ENCODE peak calls at places on chromosomes 11 and 22, in seven cellular contexts. G is transverse colon, M is heart left ventricle, O is GM12878, U is Peyer's patch, T is IMR-90, S is stomach. X is an unnamed sample.

GRCh38 chr22:26448334-26448733 is 19.3 kb downstream of the ASPHD2 start:
- DNase-seq in G (no peak), M (no peak), O (no peak), U (no peak), T (no peak), S (no peak), X (no peak)

GRCh38 chr11:121634889-121635288 is 182.1 kb upstream of the SORL1-AS1 start:
- DNase-seq in G (no peak), M (no peak), O (no peak), U (no peak), T (peak), S (no peak), X (no peak)

GRCh38 chr11:34707462-34707840 is 86.6 kb downstream of the EHF start:
- DNase-seq in G (no peak), M (no peak), O (no peak), U (no peak), T (no peak), S (no peak), X (no peak)

GRCh38 chr22:47152236-47152635 is 389.8 kb downstream of the TBC1D22A start:
- DNase-seq in G (no peak), M (no peak), O (no peak), U (no peak), T (no peak), S (no peak), X (no peak)

GRCh38 chr11:64058494-64058893 is 22.8 kb downstream of the FLRT1 start:
- DNase-seq in G (peak), M (peak), O (no peak), U (no peak), T (no peak), S (no peak), X (no peak)

GRCh38 chr11:123479048-123479837 is 49.2 kb downstream of the GRAMD1B start:
- DNase-seq in G (no peak), M (no peak), O (peak), U (no peak), T (no peak), S (no peak), X (no peak)

GRCh38 chr11:45458269-45458668 is 172.1 kb upstream of the SYT13 start:
- DNase-seq in G (no peak), M (no peak), O (no peak), U (no peak), T (no peak), S (no peak), X (no peak)

GRCh38 chr22:37920131-37920530 is 14.0 kb downstream of the MICALL1 start:
- DNase-seq in G (no peak), M (no peak), O (no peak), U (no peak), T (no peak), S (no peak), X (no peak)

GRCh38 chr11:10584071-10584501 is 15.6 kb upstream of the LYVE1 start:
- DNase-seq in G (no peak), M (no peak), O (no peak), U (no peak), T (peak), S (no peak), X (no peak)

GRCh38 chr22:39965749-39966148 is 5.6 kb downstream of the TMA7B start:
- DNase-seq in G (no peak), M (no peak), O (no peak), U (no peak), T (no peak), S (no peak), X (no peak)

GRCh38 chr22:39970742-39971141 is 10.5 kb downstream of the TMA7B start:
- DNase-seq in G (no peak), M (no peak), O (no peak), U (no peak), T (no peak), S (no peak), X (no peak)

GRCh38 chr22:39967996-39968968 is 8.1 kb downstream of the TMA7B start:
- DNase-seq in G (no peak), M (peak), O (no peak), U (no peak), T (no peak), S (no peak), X (no peak)

GRCh38 chr22:39967103-39967829 is 7.1 kb downstream of the TMA7B start:
- DNase-seq in G (peak), M (no peak), O (no peak), U (no peak), T (peak), S (no peak), X (no peak)

DNA sequence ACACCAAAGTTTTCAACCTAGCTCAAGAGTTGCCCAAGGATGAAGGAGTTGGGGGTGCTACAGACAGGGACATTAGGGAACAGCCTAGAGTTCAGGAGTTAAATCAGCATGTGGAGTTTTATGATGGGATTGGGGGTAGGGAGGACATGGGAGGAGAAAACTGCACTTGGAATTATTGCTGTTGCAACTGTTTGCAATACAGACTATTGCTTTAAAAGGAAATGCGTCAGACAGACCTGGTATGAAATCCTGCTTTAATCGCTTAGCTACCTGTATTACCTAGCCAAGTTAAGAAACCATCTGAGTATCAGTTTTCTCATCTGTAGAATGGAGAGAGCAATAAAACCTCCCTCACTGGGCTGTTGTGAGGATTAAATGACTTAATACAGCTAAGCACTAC is 6.3 kb downstream of the TMA7B start:
- DNase-seq in G (no peak), M (no peak), O (no peak), U (no peak), T (no peak), S (no peak), X (no peak)
- TF ChIP-seq POLR2A in G (no peak), M (no peak), O (no peak), U (no peak), T (no peak), S (no peak), X (no peak)

GRCh38 chr22:31344369-31345330 is 1.5 kb downstream of the PATZ1 start:
- DNase-seq in G (peak), M (peak), O (no peak), U (peak), T (peak), S (peak), X (no peak)
- TF ChIP-seq POLR2A in G (no peak), M (no peak), O (peak), U (no peak), T (no peak), S (no peak), X (no peak)

DNA sequence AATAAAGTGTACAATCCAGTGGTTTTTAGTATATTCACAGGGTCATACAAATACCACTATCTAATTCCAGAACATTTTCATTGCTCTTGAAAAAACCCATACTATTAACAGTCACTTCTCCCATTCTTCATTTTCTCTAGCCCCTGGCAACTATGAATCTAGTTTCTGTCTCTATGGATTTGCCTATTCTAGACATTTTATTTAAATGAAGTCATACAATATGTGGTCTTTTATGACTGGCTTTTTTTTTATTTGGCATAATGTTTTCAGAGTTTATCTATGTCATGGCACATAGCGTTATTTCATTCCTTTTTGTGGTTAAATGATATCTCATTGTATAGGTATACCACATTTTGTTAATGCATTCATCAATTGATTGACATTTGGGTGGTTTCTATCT is 59.4 kb downstream of the KDM2A start:
- DNase-seq in G (no peak), M (no peak), O (no peak), U (no peak), T (peak), S (no peak), X (no peak)
- TF ChIP-seq POLR2A in G (no peak), M (no peak), O (no peak), U (no peak), T (no peak), S (no peak), X (no peak)

GRCh38 chr11:58578635-58579191 is at the start of gene ZFP91:
- DNase-seq in G (peak), M (peak), O (peak), U (peak), T (peak), S (peak), X (peak)

GRCh38 chr11:58578136-58578634 is 678 bp upstream of the ZFP91 start:
- DNase-seq in G (peak), M (peak), O (peak), U (peak), T (peak), S (peak), X (peak)

GRCh38 chr11:58580311-58580710 is 1.4 kb downstream of the ZFP91 start:
- DNase-seq in G (no peak), M (no peak), O (no peak), U (no peak), T (no peak), S (no peak), X (no peak)

GRCh38 chr11:58577441-58578135 is 1.3 kb upstream of the ZFP91 start:
- DNase-seq in G (peak), M (peak), O (peak), U (peak), T (peak), S (peak), X (no peak)

DNA sequence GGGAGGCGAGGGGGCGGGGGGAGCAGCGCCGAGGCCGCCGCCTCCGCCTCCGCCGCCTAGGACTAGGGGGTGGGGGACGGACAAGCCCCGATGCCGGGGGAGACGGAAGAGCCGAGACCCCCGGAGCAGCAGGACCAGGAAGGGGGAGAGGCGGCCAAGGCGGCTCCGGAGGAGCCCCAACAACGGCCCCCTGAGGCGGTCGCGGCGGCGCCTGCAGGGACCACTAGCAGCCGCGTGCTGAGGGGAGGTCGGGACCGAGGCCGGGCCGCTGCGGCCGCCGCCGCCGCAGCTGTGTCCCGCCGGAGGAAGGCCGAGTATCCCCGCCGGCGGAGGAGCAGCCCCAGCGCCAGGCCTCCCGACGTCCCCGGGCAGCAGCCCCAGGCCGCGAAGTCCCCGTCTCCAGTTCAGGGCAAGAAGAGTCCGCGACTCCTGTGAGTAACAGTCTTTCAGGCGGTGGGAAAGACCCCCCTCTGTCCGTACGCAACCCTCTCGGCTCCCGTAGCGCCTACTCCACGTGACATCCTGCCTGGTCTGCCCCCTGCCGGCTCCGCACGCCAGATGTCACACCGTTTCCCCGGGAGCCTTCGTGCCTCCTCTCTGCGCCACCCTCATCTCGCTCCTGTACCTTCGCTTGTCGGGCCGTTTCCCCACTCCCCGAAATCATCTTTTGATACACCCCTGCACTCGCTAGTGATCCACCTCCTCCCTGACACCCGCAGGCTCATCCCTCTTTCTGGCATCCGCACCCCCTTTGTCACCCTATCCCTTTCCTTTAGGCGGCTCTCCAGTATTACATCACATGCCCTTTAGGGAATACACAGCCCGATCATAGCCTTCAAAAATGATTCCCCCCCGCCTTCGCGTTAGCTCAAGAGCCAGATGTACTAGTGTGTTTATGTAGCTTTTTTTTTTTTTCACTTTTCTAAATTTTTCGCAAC is 598 bp downstream of the ZFP91 start:
- DNase-seq in G (peak), M (peak), O (no peak), U (peak), T (peak), S (peak), X (peak)
- TF ChIP-seq POLR2A in G (peak), M (no peak), O (peak), U (peak), T (peak), S (no peak), X (peak)

X was measured in HCT116.